ENCODE peak calls at places on chromosomes 2 and 18, in six cellular contexts. One of them, this sample, is unnamed.

GRCh38 chr2:20231632-20232031 is 6.7 kb upstream of the SDC1 start:
- DNase-seq in left lobe of liver: no peak
- DNase-seq in H54: peak; percentile 94
- DNase-seq in mesothelial cell of epicardium: peak; percentile 36
- DNase-seq in kidney epithelial cell: peak; percentile 76
- DNase-seq in osteoblast: peak; percentile 83
- DNase-seq in this sample: peak; percentile 90

GRCh38 chr18:10927980-10928605 is 221.3 kb downstream of the PIEZO2 start:
- DNase-seq in left lobe of liver: no peak
- DNase-seq in H54: no peak
- DNase-seq in mesothelial cell of epicardium: no peak
- DNase-seq in kidney epithelial cell: no peak
- DNase-seq in osteoblast: no peak
- DNase-seq in this sample: no peak

GRCh38 chr2:229810786-229811185 is 96.4 kb upstream of the DNER start:
- DNase-seq in left lobe of liver: no peak
- DNase-seq in H54: no peak
- DNase-seq in mesothelial cell of epicardium: no peak
- DNase-seq in kidney epithelial cell: no peak
- DNase-seq in osteoblast: no peak
- DNase-seq in this sample: no peak

GRCh38 chr2:51103205-51103604 is 71.3 kb upstream of the NRXN1 start:
- DNase-seq in left lobe of liver: no peak
- DNase-seq in H54: peak; percentile 47
- DNase-seq in mesothelial cell of epicardium: no peak
- DNase-seq in kidney epithelial cell: peak; percentile 34
- DNase-seq in osteoblast: peak; percentile 18
- DNase-seq in this sample: peak; percentile 4

GRCh38 chr2:200809506-200810251 is 2.0 kb upstream of the BZW1 start:
- DNase-seq in left lobe of liver: no peak
- DNase-seq in H54: no peak
- DNase-seq in mesothelial cell of epicardium: no peak
- DNase-seq in kidney epithelial cell: no peak
- DNase-seq in osteoblast: peak; percentile 73
- DNase-seq in this sample: no peak

GRCh38 chr2:200300650-200301314 is 5.7 kb upstream of the SPATS2L start:
- DNase-seq in left lobe of liver: no peak
- DNase-seq in H54: no peak
- DNase-seq in mesothelial cell of epicardium: no peak
- DNase-seq in kidney epithelial cell: peak; percentile 73
- DNase-seq in osteoblast: no peak
- DNase-seq in this sample: peak; percentile 68

GRCh38 chr18:25166113-25166512 is 185.9 kb downstream of the ZNF521 start:
- DNase-seq in left lobe of liver: no peak
- DNase-seq in H54: no peak
- DNase-seq in mesothelial cell of epicardium: no peak
- DNase-seq in kidney epithelial cell: no peak
- DNase-seq in osteoblast: no peak
- DNase-seq in this sample: no peak

GRCh38 chr2:11617527-11617926 is 52.5 kb downstream of the NTSR2 start:
- DNase-seq in left lobe of liver: no peak
- DNase-seq in H54: no peak
- DNase-seq in mesothelial cell of epicardium: no peak
- DNase-seq in kidney epithelial cell: no peak
- DNase-seq in osteoblast: no peak
- DNase-seq in this sample: no peak

GRCh38 chr2:28802975-28803429 is 7.6 kb upstream of the SPDYA start:
- DNase-seq in left lobe of liver: no peak
- DNase-seq in H54: no peak
- DNase-seq in mesothelial cell of epicardium: no peak
- DNase-seq in kidney epithelial cell: no peak
- DNase-seq in osteoblast: peak; percentile 74
- DNase-seq in this sample: no peak

GRCh38 chr2:140307532-140307931 is 1527.3 kb upstream of the NXPH2 start:
- DNase-seq in left lobe of liver: no peak
- DNase-seq in H54: no peak
- DNase-seq in mesothelial cell of epicardium: no peak
- DNase-seq in kidney epithelial cell: no peak
- DNase-seq in osteoblast: no peak
- DNase-seq in this sample: no peak

GRCh38 chr18:76416935-76417334 is 78.1 kb downstream of the ZNF516 start:
- DNase-seq in left lobe of liver: no peak
- DNase-seq in H54: no peak
- DNase-seq in mesothelial cell of epicardium: no peak
- DNase-seq in kidney epithelial cell: no peak
- DNase-seq in osteoblast: no peak
- DNase-seq in this sample: no peak

GRCh38 chr2:240571314-240571973 is 3.2 kb downstream of the RNPEPL1 start:
- DNase-seq in left lobe of liver: peak; percentile 44
- DNase-seq in H54: no peak
- DNase-seq in mesothelial cell of epicardium: no peak
- DNase-seq in kidney epithelial cell: no peak
- DNase-seq in osteoblast: peak; percentile 76
- DNase-seq in this sample: no peak

GRCh38 chr18:35344736-35345459 is 678 bp upstream of the ZNF24 start:
- DNase-seq in left lobe of liver: no peak
- DNase-seq in H54: no peak
- DNase-seq in mesothelial cell of epicardium: no peak
- DNase-seq in kidney epithelial cell: no peak
- DNase-seq in osteoblast: no peak
- DNase-seq in this sample: no peak

GRCh38 chr2:111616651-111617218 is 267.3 kb downstream of the ANAPC1 start:
- DNase-seq in left lobe of liver: no peak
- DNase-seq in H54: no peak
- DNase-seq in mesothelial cell of epicardium: no peak
- DNase-seq in kidney epithelial cell: no peak
- DNase-seq in osteoblast: no peak
- DNase-seq in this sample: no peak

GRCh38 chr18:23629444-23629946 is 33.2 kb downstream of the ANKRD29 start:
- DNase-seq in left lobe of liver: peak; percentile 86
- DNase-seq in H54: no peak
- DNase-seq in mesothelial cell of epicardium: no peak
- DNase-seq in kidney epithelial cell: no peak
- DNase-seq in osteoblast: no peak
- DNase-seq in this sample: no peak

GRCh38 chr2:126731353-126731752 is 75.4 kb downstream of the GYPC start:
- DNase-seq in left lobe of liver: no peak
- DNase-seq in H54: no peak
- DNase-seq in mesothelial cell of epicardium: peak; percentile 9
- DNase-seq in kidney epithelial cell: no peak
- DNase-seq in osteoblast: no peak
- DNase-seq in this sample: no peak

GRCh38 chr2:96471772-96472171 is 33.4 kb downstream of the NEURL3 start:
- DNase-seq in left lobe of liver: no peak
- DNase-seq in H54: no peak
- DNase-seq in mesothelial cell of epicardium: no peak
- DNase-seq in kidney epithelial cell: no peak
- DNase-seq in osteoblast: no peak
- DNase-seq in this sample: no peak

GRCh38 chr2:140344842-140345241 is 1564.7 kb upstream of the NXPH2 start:
- DNase-seq in left lobe of liver: no peak
- DNase-seq in H54: no peak
- DNase-seq in mesothelial cell of epicardium: no peak
- DNase-seq in kidney epithelial cell: no peak
- DNase-seq in osteoblast: no peak
- DNase-seq in this sample: no peak

GRCh38 chr2:197028633-197029032 is 102.1 kb upstream of the PGAP1 start:
- DNase-seq in left lobe of liver: no peak
- DNase-seq in H54: no peak
- DNase-seq in mesothelial cell of epicardium: no peak
- DNase-seq in kidney epithelial cell: no peak
- DNase-seq in osteoblast: no peak
- DNase-seq in this sample: no peak

GRCh38 chr2:15979051-15979758 is 38.9 kb downstream of the MYCN start:
- DNase-seq in left lobe of liver: no peak
- DNase-seq in H54: no peak
- DNase-seq in mesothelial cell of epicardium: no peak
- DNase-seq in kidney epithelial cell: no peak
- DNase-seq in osteoblast: no peak
- DNase-seq in this sample: no peak

GRCh38 chr18:50559750-50560680 is at the start of gene MAPK4:
- DNase-seq in left lobe of liver: peak; percentile 74
- DNase-seq in H54: no peak
- DNase-seq in mesothelial cell of epicardium: peak; percentile 71
- DNase-seq in kidney epithelial cell: no peak
- DNase-seq in osteoblast: peak; percentile 91
- DNase-seq in this sample: no peak

GRCh38 chr2:241865957-241866858 is 3.3 kb upstream of the RTP5 start:
- DNase-seq in left lobe of liver: no peak
- DNase-seq in H54: no peak
- DNase-seq in mesothelial cell of epicardium: no peak
- DNase-seq in kidney epithelial cell: no peak
- DNase-seq in osteoblast: no peak
- DNase-seq in this sample: no peak

GRCh38 chr2:18009891-18010290 is 131.4 kb downstream of the KCNS3 start:
- DNase-seq in left lobe of liver: no peak
- DNase-seq in H54: no peak
- DNase-seq in mesothelial cell of epicardium: no peak
- DNase-seq in kidney epithelial cell: no peak
- DNase-seq in osteoblast: peak; percentile 15
- DNase-seq in this sample: no peak

GRCh38 chr2:163657257-163657656 is 78.6 kb downstream of the FIGN start:
- DNase-seq in left lobe of liver: no peak
- DNase-seq in H54: no peak
- DNase-seq in mesothelial cell of epicardium: no peak
- DNase-seq in kidney epithelial cell: no peak
- DNase-seq in osteoblast: no peak
- DNase-seq in this sample: no peak

GRCh38 chr2:95388878-95389255 is 13.6 kb upstream of the FAHD2A start:
- DNase-seq in left lobe of liver: no peak
- DNase-seq in H54: peak; percentile 28
- DNase-seq in mesothelial cell of epicardium: no peak
- DNase-seq in kidney epithelial cell: no peak
- DNase-seq in osteoblast: no peak
- DNase-seq in this sample: no peak

GRCh38 chr2:238267341-238267710 is 21.1 kb downstream of the PER2 start:
- DNase-seq in left lobe of liver: no peak
- DNase-seq in H54: no peak
- DNase-seq in mesothelial cell of epicardium: no peak
- DNase-seq in kidney epithelial cell: no peak
- DNase-seq in osteoblast: no peak
- DNase-seq in this sample: no peak

GRCh38 chr2:182048088-182048487 is 62.4 kb downstream of the PPP1R1C start:
- DNase-seq in left lobe of liver: no peak
- DNase-seq in H54: no peak
- DNase-seq in mesothelial cell of epicardium: no peak
- DNase-seq in kidney epithelial cell: no peak
- DNase-seq in osteoblast: no peak
- DNase-seq in this sample: no peak

GRCh38 chr2:20446280-20446916 is 476 bp upstream of the RHOB start:
- DNase-seq in left lobe of liver: no peak
- DNase-seq in H54: no peak
- DNase-seq in mesothelial cell of epicardium: no peak
- DNase-seq in kidney epithelial cell: no peak
- DNase-seq in osteoblast: no peak
- DNase-seq in this sample: no peak

GRCh38 chr2:183010112-183010511 is 28.1 kb downstream of the NCKAP1 start:
- DNase-seq in left lobe of liver: no peak
- DNase-seq in H54: peak; percentile 12
- DNase-seq in mesothelial cell of epicardium: no peak
- DNase-seq in kidney epithelial cell: no peak
- DNase-seq in osteoblast: peak; percentile 23
- DNase-seq in this sample: peak; percentile 28

GRCh38 chr2:55150834-55151233 is 81.3 kb downstream of the CLHC1 start:
- DNase-seq in left lobe of liver: no peak
- DNase-seq in H54: no peak
- DNase-seq in mesothelial cell of epicardium: no peak
- DNase-seq in kidney epithelial cell: no peak
- DNase-seq in osteoblast: no peak
- DNase-seq in this sample: no peak

GRCh38 chr2:216872040-216872439 is 12.2 kb upstream of the TNP1 start:
- DNase-seq in left lobe of liver: no peak
- DNase-seq in H54: no peak
- DNase-seq in mesothelial cell of epicardium: no peak
- DNase-seq in kidney epithelial cell: no peak
- DNase-seq in osteoblast: no peak
- DNase-seq in this sample: no peak

GRCh38 chr2:240296611-240297552 is 138.6 kb upstream of the GPC1 start:
- DNase-seq in left lobe of liver: no peak
- DNase-seq in H54: no peak
- DNase-seq in mesothelial cell of epicardium: no peak
- DNase-seq in kidney epithelial cell: no peak
- DNase-seq in osteoblast: peak; percentile 81
- DNase-seq in this sample: no peak

GRCh38 chr18:33751613-33752221 is 173.7 kb downstream of the ASXL3 start:
- DNase-seq in left lobe of liver: no peak
- DNase-seq in H54: no peak
- DNase-seq in mesothelial cell of epicardium: no peak
- DNase-seq in kidney epithelial cell: no peak
- DNase-seq in osteoblast: no peak
- DNase-seq in this sample: no peak

GRCh38 chr18:79912409-79912991 is 39.0 kb downstream of the SLC66A2 start:
- DNase-seq in left lobe of liver: peak; percentile 50
- DNase-seq in H54: no peak
- DNase-seq in mesothelial cell of epicardium: no peak
- DNase-seq in kidney epithelial cell: no peak
- DNase-seq in osteoblast: peak; percentile 77
- DNase-seq in this sample: no peak

This sample was measured in HCT116.